ENCODE peak calls at places on chromosomes 6 and 20, in four cellular contexts. I is colonic mucosa; E is CD8-positive, alpha-beta memory T cell; U is uterus. O is an unnamed sample.

GRCh38 chr6:161744211-161745067 is 470.6 kb upstream of the AGPAT4 start:
- DNase-seq in I (no peak), E (no peak), U (no peak), O (no peak)

GRCh38 chr6:121135425-121135824 is 198.9 kb downstream of the TBC1D32 start:
- DNase-seq in I (no peak), E (no peak), U (no peak), O (no peak)

GRCh38 chr20:49964964-49965780 is 17.6 kb upstream of the SNAI1 start:
- DNase-seq in I (peak), E (no peak), U (no peak), O (no peak)

GRCh38 chr6:141548969-141549368 is 583.8 kb upstream of the GJE1 start:
- DNase-seq in I (no peak), E (no peak), U (no peak), O (no peak)

GRCh38 chr20:46572181-46572580 is 21.7 kb upstream of the OCSTAMP start:
- DNase-seq in I (no peak), E (no peak), U (no peak), O (no peak)

GRCh38 chr6:70905676-70906075 is 51.2 kb downstream of the B3GAT2 start:
- DNase-seq in I (no peak), E (no peak), U (no peak), O (no peak)

GRCh38 chr20:32457476-32457986 is 99.4 kb downstream of the ASXL1 start:
- DNase-seq in I (no peak), E (no peak), U (peak), O (no peak)

GRCh38 chr20:33653218-33653899 is 8.8 kb upstream of the C20orf144 start:
- DNase-seq in I (peak), E (peak), U (peak), O (no peak)

GRCh38 chr6:159119835-159120234 is 49.4 kb upstream of the FNDC1 start:
- DNase-seq in I (no peak), E (no peak), U (no peak), O (no peak)

GRCh38 chr6:121765060-121765459 is 329.6 kb downstream of the GJA1 start:
- DNase-seq in I (no peak), E (no peak), U (no peak), O (no peak)

GRCh38 chr6:127954082-127954481 is 53.2 kb upstream of the THEMIS start:
- DNase-seq in I (no peak), E (no peak), U (no peak), O (no peak)

GRCh38 chr6:22476811-22477210 is 92.6 kb upstream of the HDGFL1 start:
- DNase-seq in I (no peak), E (no peak), U (no peak), O (no peak)

GRCh38 chr6:111076024-111076680 is 11.2 kb upstream of the SLC16A10 start:
- DNase-seq in I (no peak), E (no peak), U (no peak), O (no peak)

GRCh38 chr6:3868544-3868943 is 19.4 kb downstream of the FAM50B start:
- DNase-seq in I (no peak), E (no peak), U (no peak), O (no peak)

GRCh38 chr6:161024364-161024920 is 32.9 kb downstream of the MAP3K4 start:
- DNase-seq in I (no peak), E (no peak), U (no peak), O (no peak)

GRCh38 chr6:162976141-162976540 is 248.4 kb downstream of the PACRG start:
- DNase-seq in I (no peak), E (no peak), U (no peak), O (no peak)

GRCh38 chr20:46770330-46771194 is 61.1 kb downstream of the SLC2A10 start:
- DNase-seq in I (no peak), E (no peak), U (no peak), O (no peak)

GRCh38 chr6:125974214-125974866 is 12.0 kb upstream of the TRMT11 start:
- DNase-seq in I (no peak), E (no peak), U (no peak), O (no peak)

GRCh38 chr6:100774681-100775080 is 106.4 kb downstream of the ASCC3 start:
- DNase-seq in I (no peak), E (no peak), U (no peak), O (no peak)

GRCh38 chr20:25686081-25687077 is 10.3 kb downstream of the ZNF337 start:
- DNase-seq in I (no peak), E (no peak), U (no peak), O (no peak)

GRCh38 chr6:17271628-17272027 is 9.5 kb upstream of the RBM24 start:
- DNase-seq in I (peak), E (no peak), U (no peak), O (no peak)

GRCh38 chr20:57480444-57481152 is 44.3 kb downstream of the CTCFL start:
- DNase-seq in I (no peak), E (no peak), U (no peak), O (peak)

GRCh38 chr20:23451956-23452487 is 654 bp downstream of the CST11 start:
- DNase-seq in I (no peak), E (no peak), U (no peak), O (no peak)

GRCh38 chr6:134472661-134473060 is 154.7 kb upstream of the SGK1 start:
- DNase-seq in I (no peak), E (no peak), U (no peak), O (no peak)

GRCh38 chr20:17394411-17394810 is 136.8 kb downstream of the BFSP1 start:
- DNase-seq in I (no peak), E (no peak), U (no peak), O (no peak)

GRCh38 chr20:57552471-57552870 is 8.4 kb upstream of the PCK1 start:
- DNase-seq in I (no peak), E (no peak), U (no peak), O (no peak)

GRCh38 chr20:25227317-25227831 is 20.5 kb upstream of the PYGB start:
- DNase-seq in I (no peak), E (no peak), U (peak), O (no peak)

GRCh38 chr6:4125933-4126864 is 9.2 kb downstream of the ECI2 start:
- DNase-seq in I (no peak), E (no peak), U (peak), O (no peak)

GRCh38 chr6:163392533-163392932 is 22.0 kb upstream of the QKI start:
- DNase-seq in I (no peak), E (no peak), U (no peak), O (no peak)

GRCh38 chr20:62396367-62397239 is 9.7 kb downstream of the RPS21 start:
- DNase-seq in I (no peak), E (no peak), U (no peak), O (no peak)

GRCh38 chr6:166998256-166999144 is 697 bp upstream of the CEP43 start:
- DNase-seq in I (peak), E (peak), U (peak), O (no peak)

DNA sequence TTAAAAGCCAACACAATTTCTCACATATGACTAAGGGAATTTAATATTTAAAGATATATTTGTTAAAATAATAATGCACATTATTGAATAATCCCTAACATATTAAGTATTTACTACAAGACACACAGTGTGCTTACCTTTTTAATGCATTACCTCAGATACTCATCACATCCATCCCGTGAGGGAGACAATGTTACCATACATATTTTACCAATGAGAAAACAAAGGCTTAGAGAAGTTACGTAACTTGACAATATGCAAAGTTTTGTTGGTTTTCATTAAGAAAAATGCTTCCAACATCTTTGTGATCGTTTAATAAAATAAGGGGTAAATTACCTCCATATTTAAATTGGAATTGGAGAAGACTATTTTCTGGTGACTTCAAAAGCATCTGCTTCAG is 4.3 kb downstream of the IFNGR1 start:
- DNase-seq in I (no peak), E (no peak), U (no peak), O (no peak)
- H3K27ac ChIP-seq in I (no peak), E (no peak), U (peak), O (peak)

GRCh38 chr6:107490568-107491058 is 696 bp downstream of the SOBP start:
- DNase-seq in I (no peak), E (no peak), U (peak), O (no peak)
- H3K27ac ChIP-seq in I (peak), E (no peak), U (peak), O (peak)

GRCh38 chr6:165119231-165120020 is 190.0 kb downstream of the C6orf118 start:
- DNase-seq in I (no peak), E (no peak), U (no peak), O (no peak)
- H3K27ac ChIP-seq in I (no peak), E (no peak), U (no peak), O (no peak)

GRCh38 chr20:56411759-56412472 is at the start of gene CASS4:
- DNase-seq in I (no peak), E (no peak), U (no peak), O (no peak)

GRCh38 chr20:56409521-56409920 is 2.5 kb upstream of the CASS4 start:
- DNase-seq in I (no peak), E (no peak), U (no peak), O (no peak)

GRCh38 chr20:56403465-56403864 is 8.6 kb upstream of the CASS4 start:
- DNase-seq in I (no peak), E (no peak), U (no peak), O (no peak)

GRCh38 chr20:56409946-56410345 is 2.1 kb upstream of the CASS4 start:
- DNase-seq in I (no peak), E (no peak), U (no peak), O (no peak)

DNA sequence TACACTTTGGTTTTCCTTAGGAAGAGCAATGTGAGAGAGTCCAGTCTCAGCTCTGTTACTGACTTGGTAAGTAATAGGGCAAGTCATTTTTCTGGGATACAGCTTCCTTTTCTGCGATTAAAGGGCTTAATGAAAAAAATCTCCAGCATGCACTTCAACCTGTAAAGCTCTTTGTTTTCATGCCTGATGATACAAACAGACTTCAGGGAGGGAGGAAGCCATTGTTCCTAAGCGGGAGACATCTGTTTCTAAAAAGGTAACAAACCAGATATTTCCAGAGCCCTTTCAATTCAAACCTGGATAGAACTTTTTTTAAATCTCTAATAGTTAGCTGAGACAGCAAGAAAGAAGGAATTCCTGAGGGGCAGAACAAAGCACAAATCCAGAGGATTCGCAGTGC is 5.2 kb upstream of the CASS4 start:
- DNase-seq in I (no peak), E (no peak), U (no peak), O (no peak)
- H3K27ac ChIP-seq in I (no peak), E (no peak), U (no peak), O (no peak)

GRCh38 chr6:40344566-40345185 is 242.5 kb downstream of the LRFN2 start:
- DNase-seq in I (peak), E (no peak), U (no peak), O (peak)
- H3K27ac ChIP-seq in I (no peak), E (no peak), U (no peak), O (no peak)

DNA sequence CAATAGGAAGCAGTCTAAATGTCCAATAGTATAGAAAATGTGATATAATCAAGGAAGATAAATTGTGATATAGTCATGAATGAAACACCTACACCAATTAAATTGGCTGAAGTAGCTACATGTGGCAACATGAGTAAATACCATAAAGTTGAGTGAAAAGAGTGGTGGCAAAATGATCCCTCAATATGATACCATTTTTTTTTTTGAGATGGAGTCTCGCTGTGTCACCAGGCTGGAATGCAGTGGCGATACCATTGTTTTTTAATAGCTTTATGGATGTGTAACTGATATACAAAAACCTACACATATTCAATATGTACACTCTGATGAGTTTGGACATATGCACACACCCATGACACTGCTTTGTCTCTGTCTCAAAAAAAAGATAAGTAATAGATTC is 20.9 kb upstream of the ILRUN start:
- DNase-seq in I (no peak), E (no peak), U (no peak), O (no peak)
- H3K27ac ChIP-seq in I (no peak), E (no peak), U (no peak), O (no peak)

DNA sequence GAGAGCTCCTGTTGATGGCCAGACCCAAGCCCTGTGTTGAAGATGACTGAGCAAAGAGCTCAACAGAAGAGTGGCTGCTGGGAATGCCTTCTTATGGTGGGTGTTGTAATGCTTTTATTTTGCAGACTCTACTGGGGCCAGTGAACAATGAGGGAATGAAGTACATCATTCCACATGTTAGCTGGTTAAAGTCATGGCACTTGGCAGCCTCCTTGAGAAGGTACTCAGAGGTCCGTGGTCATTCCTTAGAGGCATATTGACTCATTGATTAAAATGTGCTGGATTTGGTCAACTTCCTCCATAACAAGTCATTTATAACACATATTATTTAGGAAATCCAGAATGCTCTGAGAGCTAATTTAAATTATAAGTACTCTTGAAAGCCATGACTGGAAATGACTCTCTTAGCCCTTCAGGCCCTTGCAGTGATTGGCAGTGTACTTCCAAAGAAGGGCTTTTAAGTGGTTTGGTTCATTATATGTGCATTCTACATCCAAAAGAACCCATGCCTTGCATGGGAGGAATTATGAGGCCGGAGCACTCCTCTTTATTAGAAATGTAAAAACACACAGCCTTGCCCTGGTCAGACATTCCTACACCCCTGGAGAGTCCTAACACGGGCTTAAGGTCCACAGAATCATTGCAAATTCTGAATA is 976.9 kb downstream of the KIF16B start:
- DNase-seq in I (no peak), E (no peak), U (no peak), O (no peak)
- H3K27ac ChIP-seq in I (no peak), E (no peak), U (no peak), O (no peak)

O was measured in breast epithelium.